ENCODE peak calls at places on chromosomes 12 and 14, in ten cellular contexts. M is CD8-positive, alpha-beta T cell; O is brain microvascular endothelial cell; U is fibroblast of lung; D is left lung; C is thyroid gland; J is PC-3; L is cardiac muscle cell; Q is adrenal gland; N is heart left ventricle. E is an unnamed sample.

GRCh38 chr12:112179936-112180335 is 54.6 kb downstream of the TRAFD1 start:
- DNase-seq in M (no peak), O (no peak), U (no peak), D (peak), C (no peak), J (peak), L (no peak), Q (no peak), N (no peak), E (no peak)

GRCh38 chr12:92259852-92260251 is 114.2 kb upstream of the BTG1 start:
- DNase-seq in M (no peak), O (no peak), U (no peak), D (no peak), C (no peak), J (no peak), L (no peak), Q (no peak), N (no peak), E (no peak)

GRCh38 chr12:75953312-75953906 is 78.2 kb downstream of the PHLDA1 start:
- DNase-seq in M (no peak), O (peak), U (peak), D (no peak), C (no peak), J (peak), L (no peak), Q (no peak), N (no peak), E (no peak)

GRCh38 chr12:70842136-70842535 is 78.4 kb downstream of the PTPRR start:
- DNase-seq in M (no peak), O (no peak), U (no peak), D (no peak), C (no peak), J (peak), L (no peak), Q (no peak), N (no peak), E (no peak)

GRCh38 chr12:92722897-92723296 is 20.1 kb downstream of the PLEKHG7 start:
- DNase-seq in M (no peak), O (no peak), U (no peak), D (no peak), C (no peak), J (no peak), L (no peak), Q (no peak), N (no peak), E (no peak)

GRCh38 chr14:102187044-102187443 is 47.3 kb downstream of the WDR20 start:
- DNase-seq in M (no peak), O (peak), U (peak), D (no peak), C (peak), J (peak), L (no peak), Q (peak), N (no peak), E (no peak)

GRCh38 chr12:269216-269615 is 6.6 kb upstream of the SLC6A13 start:
- DNase-seq in M (no peak), O (peak), U (no peak), D (no peak), C (no peak), J (no peak), L (peak), Q (no peak), N (no peak), E (peak)

GRCh38 chr12:57235012-57235727 is 5.7 kb downstream of the SHMT2 start:
- DNase-seq in M (no peak), O (peak), U (peak), D (no peak), C (peak), J (no peak), L (no peak), Q (peak), N (peak), E (no peak)

GRCh38 chr14:95895720-95896119 is 19.1 kb downstream of the TUNAR start:
- DNase-seq in M (no peak), O (no peak), U (no peak), D (no peak), C (no peak), J (peak), L (no peak), Q (no peak), N (no peak), E (no peak)

GRCh38 chr12:131040491-131040890 is 86.8 kb downstream of the ADGRD1 start:
- DNase-seq in M (no peak), O (no peak), U (no peak), D (no peak), C (no peak), J (no peak), L (no peak), Q (no peak), N (no peak), E (no peak)

GRCh38 chr12:25997401-25997973 is 39.0 kb downstream of the RASSF8 start:
- DNase-seq in M (no peak), O (peak), U (peak), D (no peak), C (no peak), J (peak), L (no peak), Q (no peak), N (no peak), E (no peak)

GRCh38 chr12:85872497-85873091 is 1.5 kb upstream of the NTS start:
- DNase-seq in M (no peak), O (peak), U (peak), D (no peak), C (no peak), J (peak), L (peak), Q (no peak), N (no peak), E (no peak)

GRCh38 chr12:115879354-115879753 is 398.1 kb downstream of the MED13L start:
- DNase-seq in M (no peak), O (no peak), U (no peak), D (no peak), C (no peak), J (no peak), L (no peak), Q (no peak), N (no peak), E (no peak)

GRCh38 chr12:96495155-96495554 is 5.8 kb downstream of the CFAP54 start:
- DNase-seq in M (no peak), O (no peak), U (no peak), D (no peak), C (no peak), J (no peak), L (no peak), Q (no peak), N (no peak), E (no peak)

GRCh38 chr12:62683724-62684501 is 217.3 kb downstream of the MON2 start:
- DNase-seq in M (no peak), O (no peak), U (peak), D (peak), C (peak), J (no peak), L (no peak), Q (peak), N (peak), E (peak)

GRCh38 chr12:88876867-88877266 is 296.6 kb upstream of the KITLG start:
- DNase-seq in M (no peak), O (no peak), U (peak), D (no peak), C (no peak), J (peak), L (no peak), Q (no peak), N (no peak), E (no peak)

GRCh38 chr12:113472191-113473190 is 820 bp upstream of the LHX5 start:
- DNase-seq in M (no peak), O (no peak), U (no peak), D (no peak), C (no peak), J (no peak), L (peak), Q (no peak), N (no peak), E (no peak)

GRCh38 chr12:25412735-25413134 is 140.3 kb downstream of the LMNTD1 start:
- DNase-seq in M (no peak), O (no peak), U (no peak), D (no peak), C (no peak), J (no peak), L (no peak), Q (no peak), N (no peak), E (no peak)

GRCh38 chr12:27335364-27336145 is 2.9 kb downstream of the BMAL2 start:
- DNase-seq in M (no peak), O (no peak), U (peak), D (no peak), C (no peak), J (peak), L (no peak), Q (no peak), N (no peak), E (no peak)

GRCh38 chr12:115468087-115468510 is 784.1 kb upstream of the TBX3 start:
- DNase-seq in M (no peak), O (peak), U (peak), D (no peak), C (peak), J (peak), L (no peak), Q (peak), N (no peak), E (no peak)

GRCh38 chr12:11834104-11834812 is 184.8 kb downstream of the ETV6 start:
- DNase-seq in M (no peak), O (no peak), U (peak), D (no peak), C (no peak), J (peak), L (no peak), Q (no peak), N (no peak), E (no peak)

GRCh38 chr12:42255221-42255874 is 17.3 kb upstream of the YAF2 start:
- DNase-seq in M (no peak), O (no peak), U (no peak), D (no peak), C (no peak), J (no peak), L (no peak), Q (no peak), N (no peak), E (no peak)

GRCh38 chr12:115295886-115296285 is 611.9 kb upstream of the TBX3 start:
- DNase-seq in M (no peak), O (no peak), U (no peak), D (no peak), C (no peak), J (no peak), L (no peak), Q (no peak), N (no peak), E (no peak)

GRCh38 chr14:105126126-105126969 is 42.2 kb downstream of the JAG2 start:
- DNase-seq in M (no peak), O (no peak), U (no peak), D (no peak), C (no peak), J (no peak), L (no peak), Q (no peak), N (peak), E (no peak)

GRCh38 chr12:56129210-56129691 is 1.2 kb downstream of the ESYT1 start:
- DNase-seq in M (peak), O (no peak), U (peak), D (peak), C (peak), J (peak), L (peak), Q (peak), N (peak), E (no peak)

GRCh38 chr12:51926064-51926632 is 18.8 kb downstream of the ACVRL1 start:
- DNase-seq in M (no peak), O (no peak), U (no peak), D (no peak), C (no peak), J (no peak), L (no peak), Q (no peak), N (no peak), E (no peak)

GRCh38 chr12:77231548-77231947 is 166.2 kb upstream of the E2F7 start:
- DNase-seq in M (no peak), O (no peak), U (peak), D (peak), C (peak), J (no peak), L (no peak), Q (peak), N (peak), E (peak)

GRCh38 chr12:119301367-119301766 is 33.2 kb upstream of the CCDC60 start:
- DNase-seq in M (no peak), O (no peak), U (no peak), D (no peak), C (no peak), J (no peak), L (no peak), Q (no peak), N (no peak), E (no peak)

DNA sequence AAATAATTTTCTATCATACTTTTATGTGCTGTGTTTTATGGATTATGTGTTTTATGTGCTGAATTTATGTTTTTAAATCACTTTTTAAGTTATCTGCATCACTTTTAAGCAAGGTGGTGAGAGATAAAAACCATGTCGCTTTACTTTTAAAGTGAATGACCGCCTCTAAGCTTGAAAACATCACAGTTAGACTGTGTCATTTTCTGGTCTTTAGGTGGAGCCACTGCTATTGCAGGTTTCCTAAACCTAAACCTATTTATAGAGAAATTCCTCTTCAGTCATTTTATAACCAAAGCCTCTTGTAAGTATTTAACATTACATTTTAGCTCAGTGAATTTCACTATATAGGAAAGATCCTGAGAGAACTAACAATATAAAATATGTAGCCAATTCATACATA is 21.0 kb upstream of the MDM2 start:
- DNase-seq in M (no peak), O (no peak), U (no peak), D (no peak), C (no peak), J (no peak), L (no peak), Q (no peak), N (no peak), E (no peak)
- TF ChIP-seq CTCF in M (no peak), O (peak), U (no peak), D (no peak), C (no peak), J (peak), L (no peak), Q (no peak), N (no peak), E (no peak)

GRCh38 chr14:77205566-77205965 is 24.0 kb downstream of the TMEM63C start:
- DNase-seq in M (no peak), O (no peak), U (no peak), D (no peak), C (no peak), J (no peak), L (no peak), Q (no peak), N (no peak), E (no peak)

GRCh38 chr14:77204907-77205306 is 23.3 kb downstream of the TMEM63C start:
- DNase-seq in M (no peak), O (no peak), U (no peak), D (no peak), C (no peak), J (no peak), L (no peak), Q (no peak), N (no peak), E (no peak)

GRCh38 chr14:77206261-77206824 is 24.7 kb downstream of the TMEM63C start:
- DNase-seq in M (no peak), O (no peak), U (no peak), D (no peak), C (no peak), J (no peak), L (no peak), Q (no peak), N (no peak), E (no peak)

GRCh38 chr14:77203611-77204456 is 22.2 kb downstream of the TMEM63C start:
- DNase-seq in M (no peak), O (no peak), U (no peak), D (no peak), C (no peak), J (no peak), L (no peak), Q (no peak), N (no peak), E (no peak)

DNA sequence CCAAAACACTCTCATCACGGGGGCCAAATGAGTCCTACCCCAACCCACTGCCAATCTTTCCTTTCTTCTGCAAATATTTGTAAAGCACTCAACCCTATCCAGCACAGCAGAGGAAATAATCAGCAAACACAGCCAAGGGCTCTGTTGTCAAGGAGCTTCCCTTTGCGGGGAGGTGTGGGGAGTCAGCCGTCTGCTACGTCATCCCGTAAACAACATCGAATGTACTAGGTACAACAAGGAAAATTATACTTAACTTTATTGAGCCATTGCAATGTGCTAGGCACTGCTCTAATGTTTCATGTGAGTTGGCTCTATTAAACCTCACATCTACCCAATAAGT is 22.8 kb downstream of the TMEM63C start:
- DNase-seq in M (no peak), O (no peak), U (no peak), D (peak), C (no peak), J (peak), L (no peak), Q (no peak), N (no peak), E (no peak)
- H3K27ac ChIP-seq in M (no peak), O (no peak), U (no peak), D (no peak), C (no peak), J (no peak), L (no peak), Q (no peak), N (no peak), E (no peak)

DNA sequence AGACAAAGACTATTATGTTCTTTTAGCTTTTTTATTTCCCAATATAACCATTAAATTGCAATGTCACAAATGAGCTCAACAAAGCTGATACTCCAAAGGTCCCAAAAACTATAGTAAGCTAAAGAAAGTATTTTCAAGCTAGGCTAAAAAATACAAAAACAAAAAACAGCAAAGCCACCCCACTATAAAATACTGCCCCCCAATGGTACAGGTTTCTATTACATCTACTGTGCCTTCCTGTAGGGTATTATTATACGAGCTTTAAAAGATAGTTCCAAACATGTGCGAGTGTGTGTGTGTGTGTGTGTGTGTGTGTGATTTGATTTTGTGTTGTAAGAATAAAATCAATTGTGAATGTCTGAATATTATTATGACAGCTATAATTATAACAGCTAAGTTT is 1.1 kb downstream of the IFNG start:
- DNase-seq in M (no peak), O (peak), U (no peak), D (no peak), C (no peak), J (peak), L (peak), Q (no peak), N (no peak), E (no peak)
- TF ChIP-seq CTCF in M (peak), O (peak), U (peak), D (no peak), C (no peak), J (peak), L (peak), Q (peak), N (peak), E (no peak)

GRCh38 chr14:68632591-68632895 is 160.3 kb downstream of the ZFP36L1 start:
- DNase-seq in M (no peak), O (no peak), U (no peak), D (no peak), C (no peak), J (no peak), L (no peak), Q (no peak), N (no peak), E (no peak)
- H3K27ac ChIP-seq in M (no peak), O (no peak), U (no peak), D (peak), C (peak), J (no peak), L (no peak), Q (no peak), N (peak), E (peak)

GRCh38 chr12:64609543-64610091 is 678 bp upstream of the RASSF3 start:
- DNase-seq in M (no peak), O (peak), U (peak), D (no peak), C (no peak), J (peak), L (peak), Q (no peak), N (no peak), E (no peak)

GRCh38 chr12:64610660-64611429 is 550 bp downstream of the RASSF3 start:
- DNase-seq in M (peak), O (peak), U (peak), D (peak), C (peak), J (peak), L (peak), Q (peak), N (peak), E (no peak)

GRCh38 chr12:64611430-64612286 is 1.4 kb downstream of the RASSF3 start:
- DNase-seq in M (peak), O (peak), U (peak), D (no peak), C (peak), J (peak), L (peak), Q (peak), N (peak), E (no peak)

GRCh38 chr12:64610092-64610659 is at the start of gene RASSF3:
- DNase-seq in M (peak), O (peak), U (peak), D (peak), C (peak), J (peak), L (peak), Q (peak), N (peak), E (peak)

GRCh38 chr12:64608901-64609542 is 1.3 kb upstream of the RASSF3 start:
- DNase-seq in M (peak), O (peak), U (peak), D (no peak), C (peak), J (peak), L (peak), Q (peak), N (no peak), E (no peak)
- TF ChIP-seq CTCF in M (no peak), O (peak), U (peak), D (no peak), C (no peak), J (no peak), L (peak), Q (no peak), N (peak), E (no peak)

DNA sequence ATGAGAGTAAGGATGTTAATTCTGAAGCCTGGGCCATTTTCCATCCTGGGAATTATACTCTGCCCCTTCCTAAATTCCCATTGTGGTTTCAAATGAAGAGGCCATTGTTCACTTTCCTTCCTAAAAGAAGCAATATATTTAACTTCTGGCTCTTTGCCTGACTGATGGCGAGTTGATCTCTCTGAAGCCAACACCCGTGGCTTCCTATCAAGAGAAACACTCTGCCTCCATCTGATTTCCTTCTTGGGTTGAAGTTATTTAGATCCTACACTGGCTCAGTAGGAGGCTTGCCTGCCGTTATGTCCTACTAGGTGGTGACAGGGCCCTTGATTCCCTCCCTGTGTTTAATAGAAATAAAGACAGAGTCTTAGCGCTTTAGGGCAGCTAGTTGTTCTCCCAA is 97.4 kb downstream of the PRKCH start:
- DNase-seq in M (no peak), O (no peak), U (no peak), D (no peak), C (no peak), J (no peak), L (peak), Q (no peak), N (peak), E (no peak)
- H3K27ac ChIP-seq in M (no peak), O (no peak), U (no peak), D (peak), C (peak), J (no peak), L (peak), Q (peak), N (no peak), E (no peak)

GRCh38 chr14:53610947-53611346 is 345.7 kb downstream of the BMP4 start:
- DNase-seq in M (no peak), O (no peak), U (no peak), D (no peak), C (no peak), J (no peak), L (no peak), Q (no peak), N (no peak), E (no peak)
- TF ChIP-seq CTCF in M (no peak), O (no peak), U (peak), D (no peak), C (no peak), J (no peak), L (no peak), Q (no peak), N (no peak), E (no peak)

GRCh38 chr12:2311001-2311778 is 258.4 kb downstream of the CACNA1C start:
- DNase-seq in M (no peak), O (no peak), U (peak), D (no peak), C (no peak), J (no peak), L (no peak), Q (no peak), N (no peak), E (no peak)
- H3K27ac ChIP-seq in M (no peak), O (no peak), U (peak), D (no peak), C (no peak), J (no peak), L (no peak), Q (no peak), N (no peak), E (no peak)

E was measured in tibial nerve.